ENCODE peak calls at places on chromosomes 13 and 19, in nine cellular contexts. One of them, this sample, is unnamed.

GRCh38 chr19:46890423-46891170 is 29.8 kb downstream of the ARHGAP35 start:
- DNase-seq in cardiac muscle cell: no peak
- DNase-seq in fibroblast of pulmonary artery: peak; percentile 63
- DNase-seq in tibial nerve: no peak
- DNase-seq in sigmoid colon: no peak
- DNase-seq in progenitor cell of endocrine pancreas: no peak
- DNase-seq in glutamatergic neuron: no peak
- DNase-seq in activated CD8-positive, alpha-beta T cell treated with anti-CD3 and anti-CD28 coated beads for 36 hours: no peak
- DNase-seq in hepatocyte: peak; percentile 82
- DNase-seq in this sample: no peak

GRCh38 chr13:80050252-80050651 is 290.7 kb downstream of the SPRY2 start:
- DNase-seq in cardiac muscle cell: no peak
- DNase-seq in fibroblast of pulmonary artery: peak; percentile 34
- DNase-seq in tibial nerve: no peak
- DNase-seq in sigmoid colon: no peak
- DNase-seq in progenitor cell of endocrine pancreas: no peak
- DNase-seq in glutamatergic neuron: no peak
- DNase-seq in activated CD8-positive, alpha-beta T cell treated with anti-CD3 and anti-CD28 coated beads for 36 hours: no peak
- DNase-seq in hepatocyte: no peak
- DNase-seq in this sample: no peak

GRCh38 chr13:79589605-79590511 is 108.9 kb downstream of the NDFIP2 start:
- DNase-seq in cardiac muscle cell: no peak
- DNase-seq in fibroblast of pulmonary artery: peak; percentile 11
- DNase-seq in tibial nerve: no peak
- DNase-seq in sigmoid colon: no peak
- DNase-seq in progenitor cell of endocrine pancreas: no peak
- DNase-seq in glutamatergic neuron: no peak
- DNase-seq in activated CD8-positive, alpha-beta T cell treated with anti-CD3 and anti-CD28 coated beads for 36 hours: no peak
- DNase-seq in hepatocyte: no peak
- DNase-seq in this sample: no peak

GRCh38 chr19:11657307-11657706 is 60.0 kb downstream of the ZNF627 start:
- DNase-seq in cardiac muscle cell: no peak
- DNase-seq in fibroblast of pulmonary artery: no peak
- DNase-seq in tibial nerve: no peak
- DNase-seq in sigmoid colon: no peak
- DNase-seq in progenitor cell of endocrine pancreas: no peak
- DNase-seq in glutamatergic neuron: no peak
- DNase-seq in activated CD8-positive, alpha-beta T cell treated with anti-CD3 and anti-CD28 coated beads for 36 hours: no peak
- DNase-seq in hepatocyte: peak; percentile 11
- DNase-seq in this sample: no peak

GRCh38 chr13:19959141-19959830 is 759 bp downstream of the ZMYM2 start:
- DNase-seq in cardiac muscle cell: peak; percentile 65
- DNase-seq in fibroblast of pulmonary artery: peak; percentile 51
- DNase-seq in tibial nerve: peak; percentile 34
- DNase-seq in sigmoid colon: peak; percentile 77
- DNase-seq in progenitor cell of endocrine pancreas: peak; percentile 39
- DNase-seq in glutamatergic neuron: peak; percentile 75
- DNase-seq in activated CD8-positive, alpha-beta T cell treated with anti-CD3 and anti-CD28 coated beads for 36 hours: peak; percentile 84
- DNase-seq in hepatocyte: peak; percentile 71
- DNase-seq in this sample: peak; percentile 58

GRCh38 chr19:32456406-32456805 is 50.8 kb downstream of the DPY19L3 start:
- DNase-seq in cardiac muscle cell: no peak
- DNase-seq in fibroblast of pulmonary artery: no peak
- DNase-seq in tibial nerve: no peak
- DNase-seq in sigmoid colon: no peak
- DNase-seq in progenitor cell of endocrine pancreas: no peak
- DNase-seq in glutamatergic neuron: no peak
- DNase-seq in activated CD8-positive, alpha-beta T cell treated with anti-CD3 and anti-CD28 coated beads for 36 hours: no peak
- DNase-seq in hepatocyte: no peak
- DNase-seq in this sample: no peak

GRCh38 chr13:108102771-108103170 is 112.6 kb downstream of the LIG4 start:
- DNase-seq in cardiac muscle cell: no peak
- DNase-seq in fibroblast of pulmonary artery: peak; percentile 2
- DNase-seq in tibial nerve: no peak
- DNase-seq in sigmoid colon: no peak
- DNase-seq in progenitor cell of endocrine pancreas: no peak
- DNase-seq in glutamatergic neuron: no peak
- DNase-seq in activated CD8-positive, alpha-beta T cell treated with anti-CD3 and anti-CD28 coated beads for 36 hours: no peak
- DNase-seq in hepatocyte: no peak
- DNase-seq in this sample: no peak

GRCh38 chr19:8569066-8569761 is 8.0 kb downstream of the MYO1F start:
- DNase-seq in cardiac muscle cell: no peak
- DNase-seq in fibroblast of pulmonary artery: peak; percentile 88
- DNase-seq in tibial nerve: peak; percentile 50
- DNase-seq in sigmoid colon: no peak
- DNase-seq in progenitor cell of endocrine pancreas: no peak
- DNase-seq in glutamatergic neuron: no peak
- DNase-seq in activated CD8-positive, alpha-beta T cell treated with anti-CD3 and anti-CD28 coated beads for 36 hours: peak; percentile 88
- DNase-seq in hepatocyte: no peak
- DNase-seq in this sample: no peak

GRCh38 chr13:85828094-85828684 is 29.0 kb upstream of the SLITRK6 start:
- DNase-seq in cardiac muscle cell: peak; percentile 56
- DNase-seq in fibroblast of pulmonary artery: peak; percentile 44
- DNase-seq in tibial nerve: no peak
- DNase-seq in sigmoid colon: no peak
- DNase-seq in progenitor cell of endocrine pancreas: no peak
- DNase-seq in glutamatergic neuron: no peak
- DNase-seq in activated CD8-positive, alpha-beta T cell treated with anti-CD3 and anti-CD28 coated beads for 36 hours: no peak
- DNase-seq in hepatocyte: peak; percentile 30
- DNase-seq in this sample: no peak

GRCh38 chr13:109182777-109183465 is 553.5 kb downstream of the MYO16 start:
- DNase-seq in cardiac muscle cell: peak; percentile 7
- DNase-seq in fibroblast of pulmonary artery: no peak
- DNase-seq in tibial nerve: no peak
- DNase-seq in sigmoid colon: no peak
- DNase-seq in progenitor cell of endocrine pancreas: no peak
- DNase-seq in glutamatergic neuron: no peak
- DNase-seq in activated CD8-positive, alpha-beta T cell treated with anti-CD3 and anti-CD28 coated beads for 36 hours: no peak
- DNase-seq in hepatocyte: no peak
- DNase-seq in this sample: no peak

GRCh38 chr19:53580871-53581835 is 43.2 kb downstream of the ZNF331 start:
- DNase-seq in cardiac muscle cell: no peak
- DNase-seq in fibroblast of pulmonary artery: no peak
- DNase-seq in tibial nerve: no peak
- DNase-seq in sigmoid colon: no peak
- DNase-seq in progenitor cell of endocrine pancreas: no peak
- DNase-seq in glutamatergic neuron: no peak
- DNase-seq in activated CD8-positive, alpha-beta T cell treated with anti-CD3 and anti-CD28 coated beads for 36 hours: no peak
- DNase-seq in hepatocyte: no peak
- DNase-seq in this sample: no peak

GRCh38 chr13:102028198-102028597 is 373.6 kb downstream of the FGF14 start:
- DNase-seq in cardiac muscle cell: no peak
- DNase-seq in fibroblast of pulmonary artery: no peak
- DNase-seq in tibial nerve: no peak
- DNase-seq in sigmoid colon: no peak
- DNase-seq in progenitor cell of endocrine pancreas: no peak
- DNase-seq in glutamatergic neuron: no peak
- DNase-seq in activated CD8-positive, alpha-beta T cell treated with anti-CD3 and anti-CD28 coated beads for 36 hours: no peak
- DNase-seq in hepatocyte: no peak
- DNase-seq in this sample: no peak

GRCh38 chr13:112260108-112261055 is 115.8 kb upstream of the SPACA7 start:
- DNase-seq in cardiac muscle cell: no peak
- DNase-seq in fibroblast of pulmonary artery: no peak
- DNase-seq in tibial nerve: no peak
- DNase-seq in sigmoid colon: no peak
- DNase-seq in progenitor cell of endocrine pancreas: no peak
- DNase-seq in glutamatergic neuron: no peak
- DNase-seq in activated CD8-positive, alpha-beta T cell treated with anti-CD3 and anti-CD28 coated beads for 36 hours: no peak
- DNase-seq in hepatocyte: no peak
- DNase-seq in this sample: no peak

GRCh38 chr13:56670563-56670962 is 470.2 kb upstream of the PRR20A start:
- DNase-seq in cardiac muscle cell: no peak
- DNase-seq in fibroblast of pulmonary artery: no peak
- DNase-seq in tibial nerve: no peak
- DNase-seq in sigmoid colon: no peak
- DNase-seq in progenitor cell of endocrine pancreas: no peak
- DNase-seq in glutamatergic neuron: no peak
- DNase-seq in activated CD8-positive, alpha-beta T cell treated with anti-CD3 and anti-CD28 coated beads for 36 hours: no peak
- DNase-seq in hepatocyte: no peak
- DNase-seq in this sample: no peak

GRCh38 chr13:106246237-106246636 is 289.2 kb downstream of the EFNB2 start:
- DNase-seq in cardiac muscle cell: no peak
- DNase-seq in fibroblast of pulmonary artery: no peak
- DNase-seq in tibial nerve: no peak
- DNase-seq in sigmoid colon: no peak
- DNase-seq in progenitor cell of endocrine pancreas: no peak
- DNase-seq in glutamatergic neuron: no peak
- DNase-seq in activated CD8-positive, alpha-beta T cell treated with anti-CD3 and anti-CD28 coated beads for 36 hours: no peak
- DNase-seq in hepatocyte: no peak
- DNase-seq in this sample: no peak

GRCh38 chr13:59545007-59545406 is 618.7 kb downstream of the DIAPH3 start:
- DNase-seq in cardiac muscle cell: no peak
- DNase-seq in fibroblast of pulmonary artery: no peak
- DNase-seq in tibial nerve: no peak
- DNase-seq in sigmoid colon: no peak
- DNase-seq in progenitor cell of endocrine pancreas: no peak
- DNase-seq in glutamatergic neuron: no peak
- DNase-seq in activated CD8-positive, alpha-beta T cell treated with anti-CD3 and anti-CD28 coated beads for 36 hours: no peak
- DNase-seq in hepatocyte: no peak
- DNase-seq in this sample: no peak

GRCh38 chr19:23904406-23904805 is 10.3 kb upstream of the ZNF726 start:
- DNase-seq in cardiac muscle cell: no peak
- DNase-seq in fibroblast of pulmonary artery: no peak
- DNase-seq in tibial nerve: no peak
- DNase-seq in sigmoid colon: no peak
- DNase-seq in progenitor cell of endocrine pancreas: no peak
- DNase-seq in glutamatergic neuron: no peak
- DNase-seq in activated CD8-positive, alpha-beta T cell treated with anti-CD3 and anti-CD28 coated beads for 36 hours: no peak
- DNase-seq in hepatocyte: no peak
- DNase-seq in this sample: no peak

GRCh38 chr13:64154514-64154913 is 2738.9 kb upstream of the PCDH20 start:
- DNase-seq in cardiac muscle cell: no peak
- DNase-seq in fibroblast of pulmonary artery: peak; percentile 55
- DNase-seq in tibial nerve: no peak
- DNase-seq in sigmoid colon: no peak
- DNase-seq in progenitor cell of endocrine pancreas: no peak
- DNase-seq in glutamatergic neuron: no peak
- DNase-seq in activated CD8-positive, alpha-beta T cell treated with anti-CD3 and anti-CD28 coated beads for 36 hours: no peak
- DNase-seq in hepatocyte: no peak
- DNase-seq in this sample: no peak
- TF ChIP-seq CTCF in cardiac muscle cell: peak; percentile 42
- TF ChIP-seq CTCF in fibroblast of pulmonary artery: peak; percentile 45
- TF ChIP-seq CTCF in tibial nerve: no peak
- TF ChIP-seq CTCF in sigmoid colon: no peak
- TF ChIP-seq CTCF in progenitor cell of endocrine pancreas: no peak
- TF ChIP-seq CTCF in glutamatergic neuron: peak; percentile 18
- TF ChIP-seq CTCF in activated CD8-positive, alpha-beta T cell treated with anti-CD3 and anti-CD28 coated beads for 36 hours: no peak
- TF ChIP-seq CTCF in hepatocyte: peak; percentile 45
- TF ChIP-seq CTCF in this sample: no peak

DNA sequence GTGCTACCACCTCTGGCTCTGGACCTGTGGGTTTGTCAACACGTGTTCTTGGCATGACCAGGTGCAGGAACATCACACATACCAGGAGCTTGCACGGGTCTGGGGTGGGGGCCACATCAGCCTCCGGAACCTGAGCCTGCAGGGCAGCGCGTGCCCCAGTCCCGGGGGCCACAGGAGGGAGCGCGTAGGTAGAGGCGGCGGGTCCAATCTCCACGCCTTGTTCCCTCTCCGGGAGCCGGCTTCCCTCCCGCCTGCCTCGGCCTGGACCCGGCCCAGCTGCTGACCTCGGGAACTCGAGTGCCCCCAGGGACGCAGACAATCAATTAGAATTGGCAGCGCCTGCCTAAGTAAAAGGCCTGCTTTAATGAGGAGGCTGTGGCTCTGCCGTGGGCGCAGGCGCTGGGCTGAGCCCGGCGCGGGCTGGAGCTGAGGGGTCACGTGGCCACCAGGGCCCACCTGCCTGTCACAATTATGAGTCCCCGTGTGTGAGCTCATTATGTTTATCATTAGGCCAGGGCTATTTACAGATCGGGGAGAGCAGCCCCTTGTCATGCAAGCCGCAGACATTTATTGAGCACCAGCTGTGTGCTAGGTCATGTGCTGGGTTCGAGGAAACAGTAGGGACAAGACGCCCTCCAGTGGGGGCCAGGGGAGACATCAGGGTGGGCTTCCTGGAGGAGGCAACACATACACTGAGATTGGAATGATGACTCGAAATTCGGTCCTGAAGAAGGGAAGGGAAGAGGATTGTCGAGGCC is 32.2 kb upstream of the TNFAIP8L1 start:
- DNase-seq in cardiac muscle cell: peak; percentile 65
- DNase-seq in fibroblast of pulmonary artery: no peak
- DNase-seq in tibial nerve: no peak
- DNase-seq in sigmoid colon: no peak
- DNase-seq in progenitor cell of endocrine pancreas: peak; percentile 38
- DNase-seq in glutamatergic neuron: peak; percentile 98
- DNase-seq in activated CD8-positive, alpha-beta T cell treated with anti-CD3 and anti-CD28 coated beads for 36 hours: peak; percentile 22
- DNase-seq in hepatocyte: peak; percentile 41
- DNase-seq in this sample: peak; percentile 88
- TF ChIP-seq CTCF in cardiac muscle cell: no peak
- TF ChIP-seq CTCF in fibroblast of pulmonary artery: no peak
- TF ChIP-seq CTCF in tibial nerve: no peak
- TF ChIP-seq CTCF in sigmoid colon: no peak
- TF ChIP-seq CTCF in progenitor cell of endocrine pancreas: no peak
- TF ChIP-seq CTCF in glutamatergic neuron: no peak
- TF ChIP-seq CTCF in activated CD8-positive, alpha-beta T cell treated with anti-CD3 and anti-CD28 coated beads for 36 hours: no peak
- TF ChIP-seq CTCF in hepatocyte: no peak
- TF ChIP-seq CTCF in this sample: no peak

DNA sequence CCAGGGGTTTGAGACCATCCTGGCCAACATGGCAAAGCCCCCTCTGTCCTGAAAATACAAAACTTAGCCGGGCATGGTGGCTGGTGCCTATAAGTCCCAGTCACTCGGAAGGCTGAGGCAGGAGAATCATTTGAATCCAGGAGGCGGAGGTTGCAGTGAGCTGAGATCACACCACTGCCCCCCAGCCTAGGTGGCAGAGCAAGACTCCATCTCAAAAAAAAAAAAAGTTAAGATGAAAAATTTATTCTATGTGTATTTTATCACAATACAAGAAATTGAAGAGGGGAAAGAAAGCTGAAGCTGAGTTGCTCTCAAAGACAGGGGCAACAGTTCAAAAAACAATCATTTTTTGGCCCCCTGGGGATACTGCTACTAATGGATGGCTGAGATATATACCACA is 31.1 kb downstream of the INSR start:
- DNase-seq in cardiac muscle cell: no peak
- DNase-seq in fibroblast of pulmonary artery: no peak
- DNase-seq in tibial nerve: no peak
- DNase-seq in sigmoid colon: no peak
- DNase-seq in progenitor cell of endocrine pancreas: no peak
- DNase-seq in glutamatergic neuron: no peak
- DNase-seq in activated CD8-positive, alpha-beta T cell treated with anti-CD3 and anti-CD28 coated beads for 36 hours: no peak
- DNase-seq in hepatocyte: no peak
- DNase-seq in this sample: no peak
- TF ChIP-seq CTCF in cardiac muscle cell: no peak
- TF ChIP-seq CTCF in fibroblast of pulmonary artery: no peak
- TF ChIP-seq CTCF in tibial nerve: no peak
- TF ChIP-seq CTCF in sigmoid colon: no peak
- TF ChIP-seq CTCF in progenitor cell of endocrine pancreas: no peak
- TF ChIP-seq CTCF in glutamatergic neuron: no peak
- TF ChIP-seq CTCF in activated CD8-positive, alpha-beta T cell treated with anti-CD3 and anti-CD28 coated beads for 36 hours: no peak
- TF ChIP-seq CTCF in hepatocyte: no peak
- TF ChIP-seq CTCF in this sample: no peak

GRCh38 chr19:44973982-44974735 is 19.0 kb downstream of the CLPTM1 start:
- DNase-seq in cardiac muscle cell: no peak
- DNase-seq in fibroblast of pulmonary artery: no peak
- DNase-seq in tibial nerve: no peak
- DNase-seq in sigmoid colon: no peak
- DNase-seq in progenitor cell of endocrine pancreas: no peak
- DNase-seq in glutamatergic neuron: no peak
- DNase-seq in activated CD8-positive, alpha-beta T cell treated with anti-CD3 and anti-CD28 coated beads for 36 hours: no peak
- DNase-seq in hepatocyte: no peak
- DNase-seq in this sample: no peak
- TF ChIP-seq CTCF in cardiac muscle cell: no peak
- TF ChIP-seq CTCF in fibroblast of pulmonary artery: no peak
- TF ChIP-seq CTCF in tibial nerve: no peak
- TF ChIP-seq CTCF in sigmoid colon: no peak
- TF ChIP-seq CTCF in progenitor cell of endocrine pancreas: no peak
- TF ChIP-seq CTCF in glutamatergic neuron: no peak
- TF ChIP-seq CTCF in activated CD8-positive, alpha-beta T cell treated with anti-CD3 and anti-CD28 coated beads for 36 hours: no peak
- TF ChIP-seq CTCF in hepatocyte: no peak
- TF ChIP-seq CTCF in this sample: no peak

This sample was measured in nephron progenitor cell.